ENCODE peak calls at places on chromosomes 16 and 17, in six cellular contexts. T, G, J, C, Y and H are unnamed samples. For H3K27me3 and H4K20me1, the result is how much of the 10 kb centered on the place peaks cover.

GRCh38 chr16:88754912-88755744 is 29.9 kb downstream of the PIEZO1 start:
- DNase-seq in C (no peak), J (no peak), T (no peak), Y (no peak), G (peak), H (peak)

GRCh38 chr16:10906914-10907756 is 30.1 kb downstream of the CIITA start:
- DNase-seq in T (no peak), C (no peak), J (no peak), G (peak), Y (no peak), H (peak)

GRCh38 chr17:73139296-73139695 is 25.5 kb upstream of the SSTR2 start:
- DNase-seq in T (no peak), Y (no peak), C (no peak), G (no peak), J (no peak), H (no peak)

GRCh38 chr16:49183911-49184310 is 97.7 kb downstream of the CBLN1 start:
- DNase-seq in G (peak), J (no peak), Y (peak), C (peak), T (peak), H (peak)

GRCh38 chr17:77644981-77645380 is 313.5 kb upstream of the TNRC6C start:
- DNase-seq in T (no peak), J (no peak), Y (no peak), G (no peak), C (no peak), H (peak)

GRCh38 chr17:41013181-41013580 is 4.3 kb upstream of the KRTAP3-1 start:
- DNase-seq in C (no peak), J (no peak), T (no peak), G (no peak), Y (no peak), H (no peak)

GRCh38 chr17:56809820-56810179 is 23.9 kb downstream of the C17orf67 start:
- DNase-seq in Y (no peak), G (no peak), T (no peak), J (no peak), C (no peak), H (no peak)

GRCh38 chr17:44931376-44931775 is 16.1 kb upstream of the GFAP start:
- DNase-seq in G (peak), Y (no peak), T (no peak), J (no peak), C (no peak), H (no peak)

GRCh38 chr16:4833584-4833983 is 13.5 kb downstream of the GLYR1 start:
- DNase-seq in T (no peak), C (no peak), J (no peak), Y (no peak), G (no peak), H (no peak)

GRCh38 chr16:81866820-81867440 is 87.8 kb downstream of the PLCG2 start:
- DNase-seq in T (no peak), Y (no peak), J (no peak), C (no peak), G (no peak), H (no peak)

GRCh38 chr16:90008708-90009145 is 10.5 kb downstream of the DBNDD1 start:
- DNase-seq in J (no peak), C (no peak), T (no peak), Y (no peak), G (no peak), H (no peak)

GRCh38 chr17:67421869-67422273 is 44.8 kb downstream of the PITPNC1 start:
- DNase-seq in J (peak), C (peak), T (peak), G (no peak), Y (no peak), H (peak)

GRCh38 chr17:15268465-15268864 is 3.3 kb upstream of the PMP22 start:
- DNase-seq in T (no peak), Y (no peak), C (no peak), J (no peak), G (no peak), H (no peak)

GRCh38 chr17:70089513-70090148 is 14.6 kb downstream of the KCNJ16 start:
- DNase-seq in Y (no peak), G (peak), J (no peak), C (no peak), T (no peak), H (no peak)

GRCh38 chr17:33049781-33050414 is 58.3 kb downstream of the SPACA3 start:
- DNase-seq in Y (peak), T (peak), G (peak), C (peak), J (no peak), H (peak)

GRCh38 chr16:52515068-52515671 is 31.8 kb downstream of the TOX3 start:
- DNase-seq in C (no peak), J (no peak), Y (no peak), T (no peak), G (no peak), H (peak)

GRCh38 chr17:9229160-9229825 is 208.0 kb downstream of the NTN1 start:
- DNase-seq in G (no peak), J (no peak), C (no peak), T (no peak), Y (no peak), H (no peak)

DNA sequence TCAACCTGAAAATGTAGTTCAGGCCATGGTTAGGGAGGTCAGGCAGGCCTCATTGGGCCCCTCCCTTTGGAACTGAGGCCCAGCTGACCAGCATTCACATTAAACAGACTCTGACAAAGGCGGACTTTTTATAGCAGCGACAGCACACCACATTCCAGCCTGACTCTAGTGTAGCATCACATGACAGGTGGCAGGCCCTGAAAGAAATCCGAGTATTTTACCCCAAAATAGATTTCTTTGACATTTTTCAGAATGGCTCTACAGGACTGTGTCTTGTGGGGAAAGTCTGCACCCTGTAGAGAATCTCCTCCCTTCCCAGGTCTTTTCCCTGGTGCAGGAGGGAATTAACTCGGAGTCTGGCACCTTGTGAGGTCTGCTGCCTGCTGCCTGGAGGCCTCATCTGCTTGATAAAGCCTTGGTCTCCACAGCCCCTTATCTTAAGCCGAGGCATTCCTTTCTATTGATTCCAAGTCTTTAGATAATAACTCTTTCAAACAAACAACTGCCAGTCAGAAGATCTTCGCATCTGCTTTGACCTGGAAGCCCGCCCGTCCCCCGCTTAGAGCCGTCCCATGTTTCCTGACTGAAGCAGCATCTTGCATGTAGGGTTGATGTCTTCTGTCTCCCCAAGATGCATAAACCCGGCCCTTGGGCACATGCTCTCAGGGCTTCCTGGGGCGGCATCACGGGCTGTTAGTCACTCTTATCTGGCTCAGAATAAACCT is 44.0 kb upstream of the CAPN15 start:
- DNase-seq in T (no peak), C (no peak), G (no peak), Y (no peak), J (no peak), H (peak)
- TF ChIP-seq REST in T (no peak), C (no peak), G (no peak), Y (no peak), J (no peak), H (no peak)

DNA sequence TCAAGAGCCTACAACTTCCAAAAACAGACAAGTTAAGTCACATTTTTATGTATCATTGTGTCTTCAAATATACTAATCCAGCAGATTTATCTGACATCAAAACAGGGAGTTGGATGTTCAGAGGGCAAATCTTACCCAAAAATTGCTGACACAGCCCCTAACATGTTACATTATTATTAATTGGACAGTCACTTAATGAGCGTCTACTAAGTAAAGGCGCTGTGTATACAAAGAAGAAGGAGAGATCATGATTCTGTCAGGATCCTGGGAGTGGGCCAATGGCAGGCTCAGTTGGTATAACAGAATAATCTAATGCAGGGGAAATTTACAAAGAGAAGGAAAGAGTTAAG is 18.4 kb upstream of the CD300E start:
- DNase-seq in T (no peak), C (no peak), Y (no peak), G (no peak), J (no peak), H (no peak)
- H3K27me3 ChIP-seq in T (half or more), C (under half), Y (under half), G (under half), J (under half), H (under half)

GRCh38 chr16:87675111-87675510 is 72.8 kb downstream of the JPH3 start:
- DNase-seq in C (no peak), T (no peak), G (no peak), Y (no peak), J (no peak), H (peak)

GRCh38 chr16:87677830-87678229 is 75.5 kb downstream of the JPH3 start:
- DNase-seq in T (no peak), G (no peak), J (no peak), Y (no peak), C (no peak), H (no peak)

GRCh38 chr16:87671715-87672270 is 69.5 kb downstream of the JPH3 start:
- DNase-seq in G (no peak), C (no peak), J (no peak), T (no peak), Y (no peak), H (no peak)

GRCh38 chr16:87671221-87671620 is 68.9 kb downstream of the JPH3 start:
- DNase-seq in Y (no peak), G (no peak), J (no peak), C (no peak), T (peak), H (no peak)

DNA sequence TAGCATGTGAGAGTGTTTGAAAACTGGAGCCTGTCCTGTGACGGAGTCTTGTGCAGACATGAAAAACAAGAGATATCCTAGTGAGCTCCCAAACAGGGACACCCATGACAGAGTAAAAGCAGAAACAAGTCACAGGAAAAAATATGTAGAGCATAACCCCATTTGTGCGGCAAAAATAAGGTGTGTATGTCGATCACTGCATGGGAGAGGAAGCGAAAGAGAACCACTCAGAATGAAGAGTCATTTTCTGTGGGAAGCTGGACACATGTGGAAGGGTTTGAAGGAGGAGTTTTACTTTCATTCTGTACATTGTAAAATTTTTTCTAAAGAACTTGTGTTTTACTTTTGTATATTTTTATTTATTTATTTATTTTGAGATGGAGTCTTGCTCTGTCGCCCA is 72.1 kb downstream of the JPH3 start:
- DNase-seq in G (no peak), Y (no peak), T (no peak), J (no peak), C (no peak), H (no peak)
- H4K20me1 ChIP-seq in G (under half), Y (under half), T (under half), J (under half), C (under half), H (under half)

DNA sequence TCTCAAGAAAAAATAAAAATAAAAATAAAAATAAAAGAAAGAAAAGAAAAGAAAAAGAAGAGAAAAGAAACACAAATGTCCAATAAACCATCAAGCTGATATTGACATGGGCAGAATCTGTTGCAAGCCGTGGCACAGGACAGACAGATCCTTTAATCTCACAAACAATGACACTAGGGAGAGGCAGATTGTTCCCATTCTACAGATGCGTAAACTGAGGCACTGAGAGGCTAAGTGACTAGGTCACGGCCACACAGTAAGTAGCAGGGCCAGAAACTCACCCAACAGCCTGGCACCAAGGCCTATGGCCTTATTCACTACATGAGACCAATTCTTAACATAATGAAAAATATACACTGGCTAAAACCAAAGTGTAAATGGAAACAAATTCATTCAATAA is 28.3 kb upstream of the ZFP90 start:
- DNase-seq in Y (no peak), T (no peak), G (no peak), C (no peak), J (no peak), H (no peak)
- TF ChIP-seq REST in Y (no peak), T (no peak), G (no peak), C (no peak), J (no peak), H (no peak)

DNA sequence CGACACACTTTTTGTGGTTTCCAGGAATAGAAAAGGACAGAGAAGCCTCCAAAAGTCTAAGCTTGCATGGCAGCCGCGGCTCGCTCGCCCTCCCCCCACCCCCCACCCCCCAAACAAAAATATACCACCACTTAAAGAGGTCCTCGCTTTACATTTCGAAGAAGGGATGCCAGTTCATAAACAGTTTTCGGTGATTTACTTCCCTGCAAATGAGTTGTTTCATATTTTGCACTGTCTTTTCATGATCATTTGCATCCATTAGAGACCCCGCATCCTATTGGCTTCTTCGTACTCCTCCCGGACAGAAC is 234 bp downstream of the HOXB8 start:
- DNase-seq in Y (no peak), C (no peak), G (no peak), J (no peak), T (no peak), H (no peak)
- H3K27me3 ChIP-seq in Y (under half), C (under half), G (half or more), J (under half), T (under half), H (half or more)

GRCh38 chr16:85004587-85005205 is 6.6 kb downstream of the ZDHHC7 start:
- DNase-seq in C (no peak), G (no peak), Y (peak), J (no peak), T (no peak), H (no peak)
- H4K20me1 ChIP-seq in C (under half), G (under half), Y (under half), J (under half), T (under half), H (under half)

DNA sequence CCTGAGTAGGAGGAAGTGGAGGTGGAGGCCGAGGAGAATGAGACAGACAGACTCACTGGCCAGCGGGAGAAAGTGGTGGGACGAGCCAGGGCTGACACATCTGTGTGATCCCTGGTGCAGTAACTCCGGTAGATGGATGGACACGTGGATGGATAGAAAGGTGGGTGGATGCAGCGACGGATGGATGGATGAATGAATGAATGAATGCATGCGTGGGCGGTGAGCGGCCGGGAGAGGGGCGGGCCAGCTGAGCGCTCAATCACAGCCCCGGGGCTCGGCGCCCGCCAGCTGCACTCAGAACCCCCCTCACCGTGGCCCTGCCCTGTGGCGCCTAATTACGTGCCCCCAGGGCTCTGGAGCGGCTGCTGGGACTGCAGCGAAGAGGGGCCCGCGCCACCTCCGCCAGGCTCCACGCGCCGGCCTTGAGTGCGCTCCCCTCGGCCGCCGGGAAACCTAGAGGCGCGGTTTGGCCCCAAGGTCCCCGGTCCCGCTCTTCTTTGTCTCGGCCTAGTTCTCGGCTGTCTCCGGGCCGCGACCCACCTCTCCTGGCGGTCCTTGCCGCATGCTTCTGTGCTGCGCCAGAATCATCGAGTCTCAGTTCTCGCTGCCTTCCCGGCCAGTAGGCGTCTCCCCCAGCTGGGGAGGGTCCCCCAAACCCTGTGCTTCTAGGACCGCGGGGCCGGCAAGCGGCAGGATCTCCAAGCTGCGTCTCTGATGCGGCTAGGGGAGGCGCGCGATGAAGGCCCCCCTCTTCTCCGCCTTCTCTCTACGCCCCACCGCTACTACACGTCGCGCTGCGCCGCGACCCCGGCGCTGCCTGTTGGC is 41.0 kb downstream of the RAI1 start:
- DNase-seq in G (peak), C (no peak), J (no peak), T (no peak), Y (no peak), H (peak)
- TF ChIP-seq REST in G (no peak), C (no peak), J (no peak), T (no peak), Y (no peak), H (no peak)

GRCh38 chr17:76075364-76076099 is 951 bp downstream of the GALR2 start:
- DNase-seq in Y (no peak), T (no peak), J (no peak), G (peak), C (no peak), H (peak)
- H3K27me3 ChIP-seq in Y (under half), T (under half), J (under half), G (half or more), C (under half), H (half or more)

DNA sequence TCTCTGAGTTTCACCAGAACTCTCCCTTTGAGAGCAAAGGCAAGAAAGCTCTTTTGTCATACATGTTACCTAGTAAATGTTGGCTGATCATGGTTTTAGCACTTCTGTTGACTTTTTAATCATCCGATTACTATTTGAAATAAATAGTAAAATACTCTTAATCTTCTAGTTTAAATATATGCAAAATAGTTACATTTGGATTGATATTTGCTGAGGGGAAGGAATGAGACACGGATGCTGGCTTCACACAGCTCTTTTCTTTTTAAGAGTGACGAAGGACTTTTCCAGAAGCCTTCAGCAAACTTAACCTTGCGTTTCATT is 9.4 kb downstream of the NFATC3 start:
- DNase-seq in G (no peak), Y (no peak), T (no peak), J (no peak), C (no peak), H (no peak)
- H4K20me1 ChIP-seq in G (under half), Y (under half), T (under half), J (under half), C (half or more), H (under half)

DNA sequence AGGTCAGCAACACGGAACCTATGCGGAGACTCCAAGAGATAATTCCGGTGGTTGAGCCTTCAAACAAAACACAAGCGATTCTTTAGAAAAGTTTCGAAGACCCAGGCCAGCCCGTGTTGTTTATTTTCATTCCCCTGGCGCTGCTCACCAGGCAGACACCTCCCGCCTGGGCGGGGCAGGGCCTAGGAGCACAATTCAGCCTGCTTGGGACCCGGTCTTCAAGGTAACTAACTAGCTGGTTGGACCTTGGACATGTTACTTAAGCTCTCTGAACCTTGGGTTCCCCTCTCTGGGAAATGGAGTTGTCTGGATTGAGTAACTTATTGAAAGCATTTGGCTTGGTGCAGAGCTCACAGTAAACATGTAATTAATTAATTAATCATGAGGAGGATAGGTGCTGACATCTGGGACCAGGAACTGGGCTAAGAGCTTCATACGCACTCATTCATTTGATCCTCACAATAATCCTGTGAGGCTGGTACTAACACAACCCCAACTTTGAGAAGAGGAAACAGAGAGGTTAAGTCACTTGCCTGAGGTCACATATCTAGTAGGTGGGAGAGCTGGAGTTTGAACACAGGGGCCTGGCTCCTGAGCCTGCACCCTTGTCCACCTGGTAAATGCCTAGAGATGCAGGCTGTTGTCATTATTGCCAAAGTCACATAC is 125.3 kb upstream of the SMURF2 start:
- DNase-seq in Y (no peak), J (no peak), C (peak), T (no peak), G (no peak), H (no peak)
- TF ChIP-seq REST in Y (no peak), J (no peak), C (no peak), T (no peak), G (no peak), H (no peak)